ENCODE peak calls at places on chromosomes 13 and 19, in nine cellular contexts. B is osteocyte; E is Panc1; V is glutamatergic neuron; N is CD4-positive, alpha-beta T cell; J is PC-3; D is BJ; Q is endothelial cell; C is sigmoid colon. S is an unnamed sample.

GRCh38 chr13:105874808-105875207 is 660.7 kb downstream of the EFNB2 start:
- DNase-seq in B (no peak), E (no peak), V (no peak), N (no peak), J (no peak), D (no peak), Q (no peak), C (no peak), S (no peak)

GRCh38 chr19:40659116-40659515 is 31.3 kb downstream of the NUMBL start:
- DNase-seq in B (no peak), E (no peak), V (no peak), N (no peak), J (no peak), D (no peak), Q (no peak), C (no peak), S (no peak)

GRCh38 chr19:14450168-14450874 is 17.2 kb downstream of the PKN1 start:
- DNase-seq in B (no peak), E (no peak), V (peak; percentile 49), N (peak; percentile 49), J (peak; percentile 67), D (no peak), Q (peak; percentile 61), C (no peak), S (peak; percentile 28)

GRCh38 chr13:35771898-35772297 is 295.4 kb upstream of the MAB21L1 start:
- DNase-seq in B (no peak), E (no peak), V (no peak), N (no peak), J (peak; percentile 72), D (peak; percentile 88), Q (no peak), C (no peak), S (peak; percentile 76)

GRCh38 chr19:8367327-8368001 is 3.5 kb downstream of the ANGPTL4 start:
- DNase-seq in B (peak; percentile 99), E (no peak), V (peak; percentile 31), N (no peak), J (peak; percentile 97), D (peak; percentile 82), Q (peak; percentile 54), C (peak; percentile 97), S (peak; percentile 99)

GRCh38 chr13:37701306-37701705 is 102.7 kb upstream of the POSTN start:
- DNase-seq in B (no peak), E (no peak), V (no peak), N (no peak), J (no peak), D (peak; percentile 54), Q (no peak), C (no peak), S (peak; percentile 94)

GRCh38 chr13:32147976-32148375 is 116.4 kb downstream of the FRY start:
- DNase-seq in B (no peak), E (no peak), V (no peak), N (no peak), J (no peak), D (no peak), Q (no peak), C (no peak), S (no peak)

GRCh38 chr13:26587251-26587650 is 29.8 kb downstream of the WASF3 start:
- DNase-seq in B (no peak), E (no peak), V (no peak), N (no peak), J (no peak), D (no peak), Q (no peak), C (no peak), S (no peak)

GRCh38 chr13:24038846-24039330 is 121.6 kb upstream of the SPATA13 start:
- DNase-seq in B (no peak), E (no peak), V (no peak), N (no peak), J (peak; percentile 73), D (peak; percentile 73), Q (no peak), C (no peak), S (no peak)

GRCh38 chr19:48183356-48183755 is 12.9 kb downstream of the ZSWIM9 start:
- DNase-seq in B (no peak), E (no peak), V (no peak), N (no peak), J (no peak), D (no peak), Q (no peak), C (no peak), S (no peak)

GRCh38 chr19:511101-511841 is 4.0 kb downstream of the TPGS1 start:
- DNase-seq in B (no peak), E (no peak), V (peak; percentile 54), N (peak; percentile 84), J (no peak), D (no peak), Q (no peak), C (peak; percentile 86), S (peak; percentile 42)

GRCh38 chr13:98315466-98315865 is 138.4 kb upstream of the RNF113B start:
- DNase-seq in B (no peak), E (no peak), V (no peak), N (no peak), J (no peak), D (no peak), Q (peak; percentile 41), C (no peak), S (peak; percentile 63)

GRCh38 chr19:12847159-12848139 is 9.1 kb downstream of the MAST1 start:
- DNase-seq in B (peak; percentile 96), E (no peak), V (peak; percentile 97), N (peak; percentile 70), J (peak; percentile 94), D (peak; percentile 16), Q (peak; percentile 98), C (peak; percentile 92), S (peak; percentile 80)

GRCh38 chr13:70366720-70367119 is 258.5 kb upstream of the KLHL1 start:
- DNase-seq in B (no peak), E (no peak), V (no peak), N (no peak), J (no peak), D (no peak), Q (no peak), C (no peak), S (no peak)

GRCh38 chr13:28344163-28344562 is 150.8 kb downstream of the FLT1 start:
- DNase-seq in B (no peak), E (no peak), V (no peak), N (no peak), J (no peak), D (no peak), Q (no peak), C (no peak), S (no peak)

GRCh38 chr13:30750036-30750435 is 14.7 kb downstream of the ALOX5AP start:
- DNase-seq in B (no peak), E (no peak), V (no peak), N (no peak), J (no peak), D (no peak), Q (no peak), C (no peak), S (no peak)

GRCh38 chr13:30985637-30986205 is 53.3 kb downstream of the TEX26 start:
- DNase-seq in B (no peak), E (no peak), V (no peak), N (no peak), J (peak; percentile 43), D (peak; percentile 53), Q (no peak), C (no peak), S (peak; percentile 30)

GRCh38 chr19:35141627-35142401 is 1.2 kb upstream of the FXYD7 start:
- DNase-seq in B (no peak), E (no peak), V (no peak), N (no peak), J (no peak), D (no peak), Q (no peak), C (no peak), S (no peak)

GRCh38 chr19:1250374-1251232 is 2.2 kb downstream of the MIDN start:
- DNase-seq in B (no peak), E (no peak), V (peak; percentile 95), N (no peak), J (no peak), D (no peak), Q (peak; percentile 77), C (peak; percentile 93), S (peak; percentile 86)

GRCh38 chr19:55495646-55496349 is 7.6 kb downstream of the SSC5D start:
- DNase-seq in B (no peak), E (no peak), V (no peak), N (no peak), J (peak; percentile 48), D (no peak), Q (no peak), C (no peak), S (no peak)

GRCh38 chr13:110705826-110706569 is at the start of gene CARS2:
- DNase-seq in B (peak; percentile 95), E (no peak), V (peak; percentile 97), N (peak; percentile 92), J (peak; percentile 94), D (peak; percentile 81), Q (peak; percentile 84), C (peak; percentile 99), S (peak; percentile 99)
- TF ChIP-seq CTCF in B (peak; percentile 22), E (no peak), V (no peak), N (no peak), J (no peak), D (peak; percentile 14), Q (no peak), C (no peak), S (no peak)

DNA sequence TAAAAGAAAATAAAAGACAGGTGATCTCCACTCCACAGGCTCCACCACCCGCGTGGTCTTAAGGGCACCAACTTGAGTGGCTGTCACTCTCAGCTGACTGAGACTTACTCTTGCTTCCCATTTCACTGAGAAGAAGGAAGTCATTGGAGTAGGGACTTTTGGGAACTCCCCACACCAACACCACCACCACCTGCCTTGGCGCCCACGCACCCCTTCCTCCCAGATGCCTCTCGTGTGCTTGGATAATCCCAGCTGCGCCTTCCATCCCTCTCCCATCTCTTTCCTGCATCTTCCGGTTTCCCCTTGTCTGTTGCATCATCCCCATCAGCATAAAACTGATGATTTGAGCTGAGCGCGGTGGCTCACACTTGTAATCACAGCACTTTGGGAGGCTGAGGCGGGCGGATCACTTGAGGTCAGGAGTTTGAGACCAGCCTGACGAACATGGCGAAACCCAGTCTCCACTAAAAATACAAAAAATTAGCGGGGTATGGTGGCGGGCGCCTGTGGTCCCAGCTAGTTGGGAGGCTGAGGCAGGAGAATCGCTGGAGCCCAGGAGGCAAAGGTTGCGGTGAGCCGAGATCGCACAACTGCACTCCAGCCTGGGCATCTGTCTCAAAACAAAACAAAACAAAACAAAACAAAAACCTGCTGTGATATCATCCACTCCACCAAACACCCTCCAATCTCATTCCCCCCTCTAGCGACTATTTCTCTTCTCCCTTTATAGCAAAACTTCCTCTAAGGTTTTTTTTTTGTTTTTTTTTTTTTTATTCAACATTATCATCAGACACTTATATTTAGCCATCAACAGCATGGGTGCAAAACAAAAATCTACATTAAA is 25.5 kb downstream of the AP2S1 start:
- DNase-seq in B (no peak), E (no peak), V (no peak), N (no peak), J (no peak), D (no peak), Q (no peak), C (no peak), S (peak; percentile 24)
- TF ChIP-seq CTCF in B (no peak), E (no peak), V (no peak), N (no peak), J (no peak), D (no peak), Q (no peak), C (no peak), S (no peak)

GRCh38 chr13:41354416-41354815 is 43.3 kb downstream of the NAA16 start:
- DNase-seq in B (no peak), E (no peak), V (no peak), N (no peak), J (no peak), D (no peak), Q (no peak), C (no peak), S (no peak)
- TF ChIP-seq CTCF in B (no peak), E (no peak), V (no peak), N (no peak), J (no peak), D (no peak), Q (no peak), C (no peak), S (no peak)

GRCh38 chr19:42683917-42684513 is 56.3 kb downstream of the PSG3 start:
- DNase-seq in B (no peak), E (peak; percentile 13), V (no peak), N (no peak), J (peak; percentile 53), D (no peak), Q (no peak), C (no peak), S (peak; percentile 56)
- TF ChIP-seq CTCF in B (peak; percentile 40), E (peak; percentile 68), V (peak; percentile 77), N (peak; percentile 63), J (peak; percentile 69), D (peak; percentile 71), Q (peak; percentile 81), C (peak; percentile 50), S (peak; percentile 73)